ENCODE peak calls at places on chromosomes 4 and X, in five cellular contexts. One of them, this sample, is unnamed.

GRCh38 chrX:103879339-103879738 is 47.3 kb upstream of the RAB9B start:
- DNase-seq in kidney tubule cell: peak
- DNase-seq in stimulated activated naive CD8-positive, alpha-beta T cell treated with anti-CD3 and anti-CD28 coated beads, Interleukin-15, amount 100 ng/mL, for 72 hours: no peak
- DNase-seq in fibroblast of mammary gland: peak
- DNase-seq in T-cell: no peak
- DNase-seq in this sample: peak

GRCh38 chrX:106208154-106208553 is 40.0 kb downstream of the PWWP3B start:
- DNase-seq in kidney tubule cell: no peak
- DNase-seq in stimulated activated naive CD8-positive, alpha-beta T cell treated with anti-CD3 and anti-CD28 coated beads, Interleukin-15, amount 100 ng/mL, for 72 hours: no peak
- DNase-seq in fibroblast of mammary gland: no peak
- DNase-seq in T-cell: no peak
- DNase-seq in this sample: no peak

GRCh38 chrX:21958888-21959287 is 18.4 kb downstream of the SMS start:
- DNase-seq in kidney tubule cell: no peak
- DNase-seq in stimulated activated naive CD8-positive, alpha-beta T cell treated with anti-CD3 and anti-CD28 coated beads, Interleukin-15, amount 100 ng/mL, for 72 hours: no peak
- DNase-seq in fibroblast of mammary gland: peak
- DNase-seq in T-cell: no peak
- DNase-seq in this sample: no peak

GRCh38 chr4:89055157-89056080 is 1.6 kb downstream of the FAM13A start:
- DNase-seq in kidney tubule cell: peak
- DNase-seq in stimulated activated naive CD8-positive, alpha-beta T cell treated with anti-CD3 and anti-CD28 coated beads, Interleukin-15, amount 100 ng/mL, for 72 hours: no peak
- DNase-seq in fibroblast of mammary gland: peak
- DNase-seq in T-cell: no peak
- DNase-seq in this sample: peak

GRCh38 chr4:165756831-165757230 is 116.2 kb upstream of the TLL1 start:
- DNase-seq in kidney tubule cell: no peak
- DNase-seq in stimulated activated naive CD8-positive, alpha-beta T cell treated with anti-CD3 and anti-CD28 coated beads, Interleukin-15, amount 100 ng/mL, for 72 hours: no peak
- DNase-seq in fibroblast of mammary gland: no peak
- DNase-seq in T-cell: no peak
- DNase-seq in this sample: no peak

GRCh38 chr4:2837904-2838496 is 5.6 kb upstream of the ADD1 start:
- DNase-seq in kidney tubule cell: no peak
- DNase-seq in stimulated activated naive CD8-positive, alpha-beta T cell treated with anti-CD3 and anti-CD28 coated beads, Interleukin-15, amount 100 ng/mL, for 72 hours: peak
- DNase-seq in fibroblast of mammary gland: peak
- DNase-seq in T-cell: peak
- DNase-seq in this sample: no peak

GRCh38 chr4:76562161-76562560 is 127.1 kb downstream of the SHROOM3 start:
- DNase-seq in kidney tubule cell: peak
- DNase-seq in stimulated activated naive CD8-positive, alpha-beta T cell treated with anti-CD3 and anti-CD28 coated beads, Interleukin-15, amount 100 ng/mL, for 72 hours: no peak
- DNase-seq in fibroblast of mammary gland: peak
- DNase-seq in T-cell: no peak
- DNase-seq in this sample: peak

GRCh38 chrX:153889123-153889522 is 3.1 kb upstream of the L1CAM start:
- DNase-seq in kidney tubule cell: no peak
- DNase-seq in stimulated activated naive CD8-positive, alpha-beta T cell treated with anti-CD3 and anti-CD28 coated beads, Interleukin-15, amount 100 ng/mL, for 72 hours: no peak
- DNase-seq in fibroblast of mammary gland: no peak
- DNase-seq in T-cell: no peak
- DNase-seq in this sample: no peak

GRCh38 chr4:145525291-145525740 is 43.7 kb downstream of the SMAD1 start:
- DNase-seq in kidney tubule cell: no peak
- DNase-seq in stimulated activated naive CD8-positive, alpha-beta T cell treated with anti-CD3 and anti-CD28 coated beads, Interleukin-15, amount 100 ng/mL, for 72 hours: no peak
- DNase-seq in fibroblast of mammary gland: peak
- DNase-seq in T-cell: no peak
- DNase-seq in this sample: peak

GRCh38 chr4:18464160-18464559 is 442.6 kb upstream of the LCORL start:
- DNase-seq in kidney tubule cell: no peak
- DNase-seq in stimulated activated naive CD8-positive, alpha-beta T cell treated with anti-CD3 and anti-CD28 coated beads, Interleukin-15, amount 100 ng/mL, for 72 hours: no peak
- DNase-seq in fibroblast of mammary gland: no peak
- DNase-seq in T-cell: no peak
- DNase-seq in this sample: no peak

GRCh38 chrX:154734101-154734781 is 16.6 kb downstream of the GAB3 start:
- DNase-seq in kidney tubule cell: peak
- DNase-seq in stimulated activated naive CD8-positive, alpha-beta T cell treated with anti-CD3 and anti-CD28 coated beads, Interleukin-15, amount 100 ng/mL, for 72 hours: no peak
- DNase-seq in fibroblast of mammary gland: peak
- DNase-seq in T-cell: peak
- DNase-seq in this sample: peak

This sample was measured in PC-3.